ENCODE peak calls at places on chromosomes 3 and 15, in four cellular contexts. One of them, this sample, is unnamed.

GRCh38 chr15:64524778-64525177 is 64.4 kb downstream of the ZNF609 start:
- DNase-seq in NCI-H1694 treated with DMSO at 0.1 percent for 48 hours: no peak
- DNase-seq in iris pigment epithelial cell: no peak
- DNase-seq in NCI-H69: peak; percentile 18
- DNase-seq in this sample: no peak

GRCh38 chr3:10142707-10143560 is 1.4 kb downstream of the VHL start:
- DNase-seq in NCI-H69: peak; percentile 50
- DNase-seq in NCI-H1694 treated with DMSO at 0.1 percent for 48 hours: no peak
- DNase-seq in iris pigment epithelial cell: peak; percentile 36
- DNase-seq in this sample: peak; percentile 46

GRCh38 chr3:31981206-31982181 is at the start of the genes OSBPL10 and ZNF860:
- DNase-seq in iris pigment epithelial cell: peak; percentile 94
- DNase-seq in NCI-H1694 treated with DMSO at 0.1 percent for 48 hours: no peak
- DNase-seq in NCI-H69: peak; percentile 91
- DNase-seq in this sample: peak; percentile 86

GRCh38 chr15:48498828-48499227 is 146.7 kb downstream of the FBN1 start:
- DNase-seq in iris pigment epithelial cell: no peak
- DNase-seq in NCI-H69: no peak
- DNase-seq in NCI-H1694 treated with DMSO at 0.1 percent for 48 hours: no peak
- DNase-seq in this sample: no peak

GRCh38 chr3:159130108-159130507 is 328.3 kb downstream of the MFSD1 start:
- DNase-seq in iris pigment epithelial cell: peak; percentile 74
- DNase-seq in NCI-H69: peak; percentile 7
- DNase-seq in NCI-H1694 treated with DMSO at 0.1 percent for 48 hours: no peak
- DNase-seq in this sample: peak; percentile 31

GRCh38 chr15:78800189-78800588 is 11.1 kb downstream of the ADAMTS7 start:
- DNase-seq in NCI-H69: no peak
- DNase-seq in NCI-H1694 treated with DMSO at 0.1 percent for 48 hours: no peak
- DNase-seq in iris pigment epithelial cell: no peak
- DNase-seq in this sample: no peak

GRCh38 chr15:77526582-77527163 is 106.0 kb downstream of the HMG20A start:
- DNase-seq in NCI-H1694 treated with DMSO at 0.1 percent for 48 hours: no peak
- DNase-seq in iris pigment epithelial cell: no peak
- DNase-seq in NCI-H69: no peak
- DNase-seq in this sample: no peak

GRCh38 chr3:151404316-151404715 is 19.8 kb upstream of the P2RY12 start:
- DNase-seq in NCI-H69: no peak
- DNase-seq in NCI-H1694 treated with DMSO at 0.1 percent for 48 hours: no peak
- DNase-seq in iris pigment epithelial cell: peak; percentile 50
- DNase-seq in this sample: no peak